ENCODE peak calls at places on chromosomes 6 and 20, in four cellular contexts. M, J, Y and X are unnamed samples.

GRCh38 chr6:75604294-75604693 is 2.6 kb downstream of the SENP6 start:
- DNase-seq in M (no peak), J (no peak), Y (no peak), X (no peak)

GRCh38 chr6:150142657-150143501 is at the start of gene PPP1R14C:
- DNase-seq in M (peak; percentile 85), J (peak; percentile 14), Y (peak; percentile 23), X (peak; percentile 9)

GRCh38 chr6:149208071-149208670 is 109.3 kb upstream of the TAB2 start:
- DNase-seq in M (no peak), J (no peak), Y (no peak), X (no peak)

GRCh38 chr20:24479595-24479994 is 10.2 kb downstream of the SYNDIG1 start:
- DNase-seq in M (no peak), J (no peak), Y (no peak), X (no peak)

GRCh38 chr6:144006731-144007454 is 1.2 kb downstream of the PLAGL1 start:
- DNase-seq in M (no peak), J (peak; percentile 62), Y (peak; percentile 71), X (peak; percentile 6)

GRCh38 chr20:41316602-41317535 is 662 bp downstream of the ZHX3 start:
- DNase-seq in M (peak; percentile 65), J (peak; percentile 80), Y (peak; percentile 93), X (peak; percentile 63)

GRCh38 chr6:130134594-130134993 is 88.2 kb downstream of the SAMD3 start:
- DNase-seq in M (no peak), J (no peak), Y (no peak), X (peak; percentile 80)

GRCh38 chr20:8860011-8860495 is 208.8 kb upstream of the PLCB4 start:
- DNase-seq in M (peak; percentile 57), J (no peak), Y (peak; percentile 92), X (no peak)

GRCh38 chr6:70222350-70222749 is 80.5 kb downstream of the COL9A1 start:
- DNase-seq in M (no peak), J (no peak), Y (no peak), X (no peak)

GRCh38 chr20:58571942-58572666 is 56.9 kb upstream of the APCDD1L start:
- DNase-seq in M (no peak), J (peak; percentile 99), Y (peak; percentile 69), X (no peak)

GRCh38 chr6:88586371-88587157 is 376.9 kb downstream of the RNGTT start:
- DNase-seq in M (no peak), J (no peak), Y (peak; percentile 2), X (no peak)

GRCh38 chr6:170296746-170297576 is 6.1 kb upstream of the DLL1 start:
- DNase-seq in M (no peak), J (no peak), Y (no peak), X (no peak)

GRCh38 chr20:20259534-20259933 is 108.4 kb upstream of the INSM1 start:
- DNase-seq in M (no peak), J (no peak), Y (no peak), X (no peak)

GRCh38 chr6:13662651-13663334 is 47.7 kb downstream of the NOL7 start:
- DNase-seq in M (no peak), J (no peak), Y (no peak), X (no peak)

GRCh38 chr20:49909499-49910339 is 5.6 kb downstream of the SPATA2 start:
- DNase-seq in M (no peak), J (no peak), Y (no peak), X (no peak)

GRCh38 chr20:35369804-35370203 is 42.0 kb downstream of the UQCC1 start:
- DNase-seq in M (no peak), J (peak; percentile 29), Y (peak; percentile 94), X (no peak)

GRCh38 chr6:105573138-105573537 is 170.3 kb upstream of the PREP start:
- DNase-seq in M (no peak), J (no peak), Y (peak; percentile 59), X (no peak)

GRCh38 chr6:148414836-148415235 is 72.2 kb downstream of the SASH1 start:
- DNase-seq in M (peak; percentile 69), J (peak; percentile 63), Y (peak; percentile 85), X (no peak)

GRCh38 chr6:125950293-125950692 is 6.3 kb upstream of the HINT3 start:
- DNase-seq in M (no peak), J (peak; percentile 65), Y (peak; percentile 75), X (no peak)

GRCh38 chr6:54361188-54361587 is 52.9 kb downstream of the TINAG start:
- DNase-seq in M (no peak), J (no peak), Y (no peak), X (no peak)
- H3K27ac ChIP-seq in M (no peak overlapping the region), J (no peak overlapping the region), Y (no peak overlapping the region), X (no peak overlapping the region)

DNA sequence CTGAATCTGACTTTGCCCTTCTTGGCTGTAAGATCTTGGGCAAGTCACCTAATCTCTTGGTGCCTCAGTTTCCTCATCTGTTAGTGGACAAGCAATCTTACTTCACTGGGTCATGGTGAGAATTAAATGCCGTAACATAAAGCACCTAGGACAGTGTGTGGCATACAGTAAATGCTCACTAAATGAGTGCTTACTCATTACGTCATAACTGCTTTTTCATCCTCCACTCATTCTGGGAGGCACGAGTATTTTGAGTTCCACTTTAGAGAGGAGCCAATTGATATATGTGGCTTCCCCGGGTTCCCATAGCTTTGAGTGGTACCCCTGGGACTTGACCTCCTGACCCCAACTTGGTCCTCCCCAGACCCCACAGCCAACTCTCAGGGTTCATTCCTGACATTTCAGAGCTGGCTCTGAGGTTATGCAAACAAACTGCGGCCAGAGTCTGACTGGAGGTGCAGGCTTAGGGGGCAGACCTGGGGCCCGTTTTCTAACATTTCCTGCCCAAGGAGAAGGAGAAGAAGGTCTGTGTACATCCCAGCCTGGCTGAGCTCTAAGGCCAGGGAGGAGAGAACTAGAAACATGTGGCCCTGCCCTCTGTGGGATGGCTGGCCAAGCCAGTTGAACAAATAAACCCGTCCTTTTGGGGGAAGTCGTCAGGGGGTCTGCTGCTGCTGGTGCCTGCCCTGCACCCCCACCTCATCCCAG is 5.8 kb downstream of the ANGPT4 start:
- DNase-seq in M (no peak), J (no peak), Y (no peak), X (no peak)
- H3K4me3 ChIP-seq in M (no peak overlapping the region), J (no peak overlapping the region), Y (no peak overlapping the region), X (no peak overlapping the region)

GRCh38 chr20:38748097-38748862 is at the start of gene ACTR5:
- DNase-seq in M (peak; percentile 91), J (peak; percentile 96), Y (peak; percentile 69), X (peak; percentile 93)

GRCh38 chr20:38747495-38748096 is 664 bp upstream of the ACTR5 start:
- DNase-seq in M (no peak), J (no peak), Y (no peak), X (no peak)

GRCh38 chr20:38745757-38746156 is 2.5 kb upstream of the ACTR5 start:
- DNase-seq in M (no peak), J (no peak), Y (no peak), X (no peak)

GRCh38 chr20:38751360-38751976 is 3.2 kb downstream of the ACTR5 start:
- DNase-seq in M (peak; percentile 41), J (no peak), Y (peak; percentile 18), X (peak; percentile 68)

GRCh38 chr20:38748863-38749153 is 548 bp downstream of the ACTR5 start:
- DNase-seq in M (no peak), J (no peak), Y (no peak), X (no peak)
- H3K27ac ChIP-seq in M (peak overlapping the region; percentile 75), J (no peak overlapping the region), Y (peak overlapping the region; percentile 84), X (peak overlapping the region; percentile 90)

GRCh38 chr20:45355685-45356084 is 7.3 kb upstream of the SYS1 start:
- DNase-seq in M (no peak), J (no peak), Y (no peak), X (no peak)

GRCh38 chr20:45355209-45355608 is 7.0 kb upstream of the SDC4 start:
- DNase-seq in M (no peak), J (peak; percentile 61), Y (peak; percentile 73), X (no peak)

GRCh38 chr20:45359069-45359405 is 3.9 kb upstream of the SYS1 start:
- DNase-seq in M (no peak), J (peak; percentile 61), Y (peak; percentile 79), X (no peak)

GRCh38 chr20:45359406-45360148 is 3.4 kb upstream of the SYS1 start:
- DNase-seq in M (no peak), J (peak; percentile 34), Y (peak; percentile 79), X (no peak)

GRCh38 chr20:45358282-45359068 is 4.5 kb upstream of the SYS1 start:
- DNase-seq in M (no peak), J (peak; percentile 72), Y (peak; percentile 73), X (no peak)
- H3K4me3 ChIP-seq in M (no peak overlapping the region), J (no peak overlapping the region), Y (peak overlapping the region; percentile 4), X (no peak overlapping the region)

GRCh38 chr20:2616634-2617033 is 35.8 kb upstream of the NOP56 start:
- DNase-seq in M (no peak), J (no peak), Y (peak; percentile 18), X (no peak)
- H3K27ac ChIP-seq in M (no peak overlapping the region), J (no peak overlapping the region), Y (no peak overlapping the region), X (no peak overlapping the region)

GRCh38 chr20:37521091-37521771 is at the start of gene NNAT:
- DNase-seq in M (no peak), J (no peak), Y (no peak), X (no peak)
- H3K4me3 ChIP-seq in M (no peak within 1 kb of the TSS), J (no peak within 1 kb of the TSS), Y (peak within 1 kb of the TSS; percentile 55), X (no peak within 1 kb of the TSS)

GRCh38 chr6:3806169-3806922 is 42.8 kb upstream of the FAM50B start:
- DNase-seq in M (no peak), J (no peak), Y (no peak), X (no peak)
- H3K27ac ChIP-seq in M (no peak overlapping the region), J (peak overlapping the region; percentile 97), Y (peak overlapping the region; percentile 28), X (no peak overlapping the region)

GRCh38 chr20:51532577-51533191 is 9.8 kb downstream of the NFATC2 start:
- DNase-seq in M (no peak), J (no peak), Y (peak; percentile 54), X (no peak)
- H3K4me3 ChIP-seq in M (no peak overlapping the region), J (no peak overlapping the region), Y (no peak overlapping the region), X (no peak overlapping the region)